ENCODE peak calls at places on chromosomes 6 and 20, in four cellular contexts. One of them, this sample, is unnamed.

GRCh38 chr6:51559059-51559458 is 528.4 kb downstream of the PKHD1 start:
- DNase-seq in AG04450: no peak
- DNase-seq in AG09309: no peak
- DNase-seq in heart left ventricle: no peak
- DNase-seq in this sample: no peak

GRCh38 chr20:62734881-62735280 is 26.2 kb downstream of the NTSR1 start:
- DNase-seq in AG04450: no peak
- DNase-seq in AG09309: no peak
- DNase-seq in heart left ventricle: no peak
- DNase-seq in this sample: no peak

GRCh38 chr20:17761612-17762011 is 61.8 kb downstream of the BANF2 start:
- DNase-seq in heart left ventricle: no peak
- DNase-seq in AG09309: no peak
- DNase-seq in AG04450: no peak
- DNase-seq in this sample: no peak

GRCh38 chr6:37819177-37819801 is at the start of gene ZFAND3:
- DNase-seq in AG04450: peak
- DNase-seq in heart left ventricle: peak
- DNase-seq in AG09309: peak
- DNase-seq in this sample: peak

GRCh38 chr6:89528865-89529264 is 95.9 kb downstream of the ANKRD6 start:
- DNase-seq in heart left ventricle: no peak
- DNase-seq in AG04450: no peak
- DNase-seq in AG09309: no peak
- DNase-seq in this sample: no peak

GRCh38 chr6:36441307-36441894 is 1.3 kb downstream of the PXT1 start:
- DNase-seq in AG09309: peak
- DNase-seq in AG04450: peak
- DNase-seq in heart left ventricle: peak
- DNase-seq in this sample: peak

GRCh38 chr6:106141441-106142237 is 55.5 kb downstream of the PRDM1 start:
- DNase-seq in AG04450: no peak
- DNase-seq in AG09309: no peak
- DNase-seq in heart left ventricle: no peak
- DNase-seq in this sample: peak

GRCh38 chr6:42041131-42042055 is 8.9 kb upstream of the TAF8 start:
- DNase-seq in AG09309: no peak
- DNase-seq in AG04450: no peak
- DNase-seq in heart left ventricle: peak
- DNase-seq in this sample: no peak

GRCh38 chr6:164763788-164764187 is 545.6 kb downstream of the C6orf118 start:
- DNase-seq in heart left ventricle: no peak
- DNase-seq in AG09309: no peak
- DNase-seq in AG04450: no peak
- DNase-seq in this sample: no peak

GRCh38 chr6:156974897-156975296 is 197.7 kb downstream of the ARID1B start:
- DNase-seq in AG04450: no peak
- DNase-seq in AG09309: no peak
- DNase-seq in heart left ventricle: no peak
- DNase-seq in this sample: no peak
- H3K4me3 ChIP-seq in AG04450: no peak
- H3K4me3 ChIP-seq in AG09309: no peak
- H3K4me3 ChIP-seq in heart left ventricle: no peak
- H3K4me3 ChIP-seq in this sample: no peak

DNA sequence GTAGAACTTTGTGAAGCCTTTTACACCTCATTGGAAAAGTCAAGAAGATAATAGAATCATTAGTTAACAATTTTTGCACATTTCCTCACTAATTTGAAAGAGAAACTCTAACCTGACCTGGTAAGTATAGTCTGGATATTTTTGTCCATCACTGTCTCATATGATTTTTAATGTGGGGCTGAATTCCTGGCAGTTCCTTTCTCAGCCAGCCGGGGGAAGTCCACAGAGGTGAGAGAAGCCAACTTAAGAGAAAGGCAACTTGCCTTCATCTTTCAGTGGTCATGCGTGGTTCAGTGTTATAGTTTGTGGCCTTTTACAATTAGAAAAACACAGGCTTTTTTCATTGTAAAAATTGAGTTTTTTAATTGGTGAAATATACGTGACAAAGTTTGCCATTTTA is 80.6 kb downstream of the CDYL start:
- DNase-seq in AG04450: no peak
- DNase-seq in AG09309: no peak
- DNase-seq in heart left ventricle: no peak
- DNase-seq in this sample: no peak
- TF ChIP-seq CTCF in AG04450: peak
- TF ChIP-seq CTCF in AG09309: no peak
- TF ChIP-seq CTCF in heart left ventricle: no peak
- TF ChIP-seq CTCF in this sample: no peak

DNA sequence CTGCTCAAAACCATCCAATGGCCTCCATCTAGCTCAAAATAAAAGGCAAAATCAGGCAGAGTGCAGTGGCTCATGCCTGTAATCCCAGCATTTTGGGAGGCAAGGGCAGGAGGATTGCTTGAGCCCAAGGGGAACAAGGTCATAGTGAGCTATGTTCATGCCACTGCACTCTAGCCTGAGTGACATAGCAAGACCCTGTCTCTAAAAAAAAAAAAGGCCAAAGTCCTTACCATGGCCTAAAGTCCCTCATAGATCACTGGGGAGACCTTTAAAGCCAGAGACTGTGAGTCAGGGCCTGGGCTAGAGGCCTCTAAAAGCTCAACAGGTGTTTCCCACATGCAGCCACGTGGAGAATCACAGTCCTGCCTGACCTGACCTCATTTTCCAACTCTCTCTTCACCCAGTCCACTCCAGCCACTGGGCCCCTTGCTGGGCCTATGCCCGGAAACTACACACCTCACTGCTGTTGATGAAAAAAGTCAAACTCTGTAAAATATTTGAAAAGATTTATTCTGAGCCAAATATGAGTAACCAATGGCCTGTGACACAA is 28.2 kb upstream of the TAB2 start:
- DNase-seq in heart left ventricle: no peak
- DNase-seq in AG09309: no peak
- DNase-seq in AG04450: no peak
- DNase-seq in this sample: no peak
- H3K4me3 ChIP-seq in heart left ventricle: no peak
- H3K4me3 ChIP-seq in AG09309: no peak
- H3K4me3 ChIP-seq in AG04450: no peak
- H3K4me3 ChIP-seq in this sample: no peak

DNA sequence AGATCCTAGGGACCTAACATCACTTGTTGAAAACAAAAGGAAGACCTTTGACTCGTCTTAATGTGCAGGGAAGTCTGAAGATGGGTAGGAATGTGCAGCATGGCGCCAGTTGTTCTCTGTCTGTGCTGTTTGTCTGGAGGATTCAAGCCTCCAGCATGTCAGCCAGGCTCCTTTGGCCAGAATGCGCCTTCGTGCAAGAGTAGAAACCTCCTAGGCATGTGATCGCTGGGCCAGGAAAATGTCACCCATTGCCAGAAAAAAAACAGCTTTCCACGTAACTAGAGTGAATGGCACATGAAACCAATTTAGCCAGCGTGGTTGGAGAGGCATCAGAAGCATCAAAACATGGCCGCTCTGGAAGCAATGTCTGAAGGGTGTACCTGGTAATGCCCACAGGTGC is 132.7 kb downstream of the EDN1 start:
- DNase-seq in heart left ventricle: no peak
- DNase-seq in AG04450: no peak
- DNase-seq in AG09309: no peak
- DNase-seq in this sample: no peak
- TF ChIP-seq CTCF in heart left ventricle: no peak
- TF ChIP-seq CTCF in AG04450: no peak
- TF ChIP-seq CTCF in AG09309: no peak
- TF ChIP-seq CTCF in this sample: no peak

GRCh38 chr6:144582939-144583613 is 297.9 kb downstream of the UTRN start:
- DNase-seq in AG09309: no peak
- DNase-seq in AG04450: no peak
- DNase-seq in heart left ventricle: peak
- DNase-seq in this sample: peak

GRCh38 chr6:144585217-144585814 is 300.2 kb downstream of the UTRN start:
- DNase-seq in AG09309: no peak
- DNase-seq in AG04450: no peak
- DNase-seq in heart left ventricle: no peak
- DNase-seq in this sample: no peak

GRCh38 chr6:144581807-144582537 is 296.8 kb downstream of the UTRN start:
- DNase-seq in heart left ventricle: no peak
- DNase-seq in AG04450: no peak
- DNase-seq in AG09309: no peak
- DNase-seq in this sample: no peak

GRCh38 chr6:144580771-144581170 is 295.6 kb downstream of the UTRN start:
- DNase-seq in AG09309: no peak
- DNase-seq in AG04450: no peak
- DNase-seq in heart left ventricle: no peak
- DNase-seq in this sample: no peak

GRCh38 chr6:144583614-144583954 is 298.4 kb downstream of the UTRN start:
- DNase-seq in AG09309: no peak
- DNase-seq in AG04450: no peak
- DNase-seq in heart left ventricle: no peak
- DNase-seq in this sample: no peak
- H3K4me3 ChIP-seq in AG09309: no peak
- H3K4me3 ChIP-seq in AG04450: peak
- H3K4me3 ChIP-seq in heart left ventricle: no peak
- H3K4me3 ChIP-seq in this sample: no peak

DNA sequence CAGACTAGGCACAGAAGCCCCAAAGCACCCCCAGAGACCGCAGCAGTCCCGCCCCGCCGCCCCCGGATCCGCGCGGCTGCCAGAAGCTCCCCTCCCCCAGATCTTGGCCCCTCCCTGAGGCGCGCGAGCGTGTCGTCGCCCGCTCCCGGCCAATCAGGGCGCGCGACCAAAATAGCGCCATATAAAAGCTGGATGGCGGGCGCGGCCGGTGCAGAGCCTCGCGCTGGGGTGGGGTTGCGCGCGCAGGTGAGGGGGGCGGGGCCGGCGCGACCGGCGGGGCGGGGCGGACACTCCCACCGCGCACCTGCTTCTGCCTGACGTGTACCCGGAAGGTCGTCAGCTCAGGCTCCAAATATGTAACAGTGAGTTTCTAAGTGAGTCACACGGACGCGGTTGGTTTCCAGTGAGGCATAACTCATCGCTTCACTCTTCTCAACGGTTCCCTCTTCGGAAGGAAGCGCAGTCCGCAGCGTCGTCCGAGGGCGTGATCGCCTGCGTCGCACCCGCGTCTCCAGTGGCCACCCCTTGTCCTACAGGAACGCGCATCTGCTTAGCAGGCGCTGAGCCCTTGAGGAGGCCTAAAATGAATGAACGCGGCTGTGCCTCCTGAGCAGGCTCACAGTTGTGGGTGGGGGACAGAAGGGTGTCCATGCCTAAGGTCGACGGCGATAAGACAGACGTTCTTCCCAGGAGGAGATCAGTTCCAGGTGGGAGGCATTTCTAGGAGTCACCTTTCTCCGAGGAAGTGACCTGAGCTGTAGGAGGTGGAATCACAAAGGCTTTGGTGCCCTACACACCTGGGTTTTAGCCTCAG is 50.6 kb upstream of the EZR start:
- DNase-seq in AG04450: peak
- DNase-seq in AG09309: no peak
- DNase-seq in heart left ventricle: peak
- DNase-seq in this sample: peak
- TF ChIP-seq CTCF in AG04450: no peak
- TF ChIP-seq CTCF in AG09309: no peak
- TF ChIP-seq CTCF in heart left ventricle: peak
- TF ChIP-seq CTCF in this sample: peak

DNA sequence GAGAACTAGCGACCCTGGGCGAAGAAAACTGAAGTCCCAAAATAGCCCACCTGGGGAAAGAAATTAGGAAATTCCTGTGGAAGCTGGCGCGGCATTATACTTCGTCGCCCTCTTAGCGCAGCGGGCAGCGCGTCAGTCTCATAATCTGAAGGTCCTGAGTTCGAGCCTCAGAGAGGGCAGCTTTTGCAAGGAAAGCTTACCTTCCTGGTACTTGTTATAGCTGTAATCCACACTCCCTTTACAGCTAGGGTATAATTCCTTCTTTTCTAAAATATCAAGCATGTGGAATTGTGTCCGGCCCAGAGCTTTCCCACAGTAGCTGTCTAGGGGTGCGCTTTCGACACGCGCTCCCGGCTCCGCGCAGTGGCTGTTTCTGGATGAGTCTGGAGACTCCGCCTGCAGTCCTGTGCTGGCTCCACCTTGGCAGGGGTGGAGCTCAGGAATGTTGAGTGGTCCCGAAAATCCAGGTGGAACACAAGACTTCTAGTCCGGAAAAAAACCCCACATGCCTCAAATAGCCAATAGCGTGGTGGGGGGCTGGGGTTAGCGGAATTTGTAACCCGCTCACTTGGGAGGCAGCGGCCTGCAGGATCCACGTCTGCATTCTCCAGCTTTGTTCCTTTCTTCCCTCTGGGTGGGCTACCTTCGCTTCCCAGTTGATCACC is 83.7 kb upstream of the ZNF322 start:
- DNase-seq in AG04450: no peak
- DNase-seq in AG09309: peak
- DNase-seq in heart left ventricle: no peak
- DNase-seq in this sample: no peak
- H3K4me3 ChIP-seq in AG04450: peak
- H3K4me3 ChIP-seq in AG09309: no peak
- H3K4me3 ChIP-seq in heart left ventricle: no peak
- H3K4me3 ChIP-seq in this sample: no peak

GRCh38 chr20:35263609-35264223 is 14.2 kb downstream of the MMP24OS start:
- DNase-seq in AG09309: no peak
- DNase-seq in AG04450: no peak
- DNase-seq in heart left ventricle: no peak
- DNase-seq in this sample: no peak
- TF ChIP-seq CTCF in AG09309: no peak
- TF ChIP-seq CTCF in AG04450: no peak
- TF ChIP-seq CTCF in heart left ventricle: no peak
- TF ChIP-seq CTCF in this sample: no peak

DNA sequence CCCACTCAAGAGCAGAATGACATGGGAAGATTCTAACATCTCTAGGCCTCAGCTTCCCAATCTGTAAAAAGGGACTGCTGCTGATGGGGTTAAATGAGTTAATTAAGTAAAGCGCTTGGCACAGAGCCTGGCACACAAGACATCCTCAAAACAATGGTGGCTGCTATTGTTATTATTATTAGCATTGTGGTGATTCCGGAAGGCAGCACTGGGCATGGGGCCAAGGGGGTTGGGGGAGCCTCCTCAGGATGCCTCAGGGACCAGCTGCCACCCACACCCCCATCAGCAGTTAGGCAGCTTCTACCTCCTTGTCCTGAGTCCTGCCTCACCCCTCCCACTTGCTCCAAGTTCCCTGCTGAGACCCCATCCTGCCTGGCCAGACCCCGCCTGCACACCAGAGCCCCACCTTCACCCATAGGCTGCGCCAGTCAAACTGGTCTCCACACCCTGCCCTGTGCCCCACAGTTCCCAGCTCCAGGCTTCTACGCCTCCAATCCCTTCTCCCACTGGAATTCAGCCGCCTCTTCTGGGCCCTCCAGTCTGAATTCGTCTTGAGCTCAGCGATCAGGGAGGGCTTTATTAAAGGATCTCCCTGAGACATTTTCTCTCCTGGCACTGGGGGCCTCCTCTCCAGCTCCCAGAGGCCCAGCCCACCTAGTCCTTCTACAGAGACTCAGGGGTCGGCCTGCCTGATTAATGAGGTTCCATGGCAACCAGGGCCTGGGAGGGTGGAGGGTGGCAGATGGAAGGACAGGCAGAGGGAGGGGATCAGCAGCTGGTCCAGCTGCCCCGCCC is 1.5 kb downstream of the E2F1 start:
- DNase-seq in AG09309: no peak
- DNase-seq in AG04450: no peak
- DNase-seq in heart left ventricle: no peak
- DNase-seq in this sample: no peak
- H3K4me3 ChIP-seq in AG09309: peak
- H3K4me3 ChIP-seq in AG04450: peak
- H3K4me3 ChIP-seq in heart left ventricle: no peak
- H3K4me3 ChIP-seq in this sample: peak